ENCODE peak calls at places on chromosomes 11 and 22, in five cellular contexts. One of them, this sample, is unnamed.
A peak's percentile ranks its signal among the peaks of the same experiment; 100 is the strongest.

GRCh38 chr11:67584881-67585873 is 1.6 kb downstream of the GSTP1 start:
- DNase-seq in tibial nerve: no peak
- DNase-seq in NCI-H748 treated with DMSO at 0.1 percent for 48 hours: no peak
- DNase-seq in stomach: no peak
- DNase-seq in spleen: no peak
- DNase-seq in this sample: no peak

GRCh38 chr11:111454561-111455192 is 57.5 kb downstream of the BTG4 start:
- DNase-seq in tibial nerve: no peak
- DNase-seq in NCI-H748 treated with DMSO at 0.1 percent for 48 hours: no peak
- DNase-seq in stomach: no peak
- DNase-seq in spleen: no peak
- DNase-seq in this sample: peak; percentile 84

GRCh38 chr11:128497057-128497957 is 90.1 kb downstream of the ETS1 start:
- DNase-seq in tibial nerve: no peak
- DNase-seq in NCI-H748 treated with DMSO at 0.1 percent for 48 hours: no peak
- DNase-seq in stomach: no peak
- DNase-seq in spleen: no peak
- DNase-seq in this sample: peak; percentile 29

GRCh38 chr11:115911656-115912055 is 407.4 kb upstream of the CADM1 start:
- DNase-seq in tibial nerve: no peak
- DNase-seq in NCI-H748 treated with DMSO at 0.1 percent for 48 hours: peak; percentile 92
- DNase-seq in stomach: no peak
- DNase-seq in spleen: no peak
- DNase-seq in this sample: no peak

GRCh38 chr11:16603890-16604783 is 134.3 kb upstream of the C11orf58 start:
- DNase-seq in tibial nerve: peak; percentile 43
- DNase-seq in NCI-H748 treated with DMSO at 0.1 percent for 48 hours: no peak
- DNase-seq in stomach: peak; percentile 35
- DNase-seq in spleen: peak; percentile 74
- DNase-seq in this sample: peak; percentile 45

GRCh38 chr11:113806403-113806802 is 26.8 kb downstream of the CLDN25 start:
- DNase-seq in tibial nerve: no peak
- DNase-seq in NCI-H748 treated with DMSO at 0.1 percent for 48 hours: peak; percentile 12
- DNase-seq in stomach: no peak
- DNase-seq in spleen: no peak
- DNase-seq in this sample: peak; percentile 68

GRCh38 chr11:15674756-15675155 is 560.0 kb downstream of the INSC start:
- DNase-seq in tibial nerve: no peak
- DNase-seq in NCI-H748 treated with DMSO at 0.1 percent for 48 hours: no peak
- DNase-seq in stomach: no peak
- DNase-seq in spleen: no peak
- DNase-seq in this sample: no peak

GRCh38 chr22:30286813-30287625 is 2.3 kb downstream of the CASTOR1 start:
- DNase-seq in tibial nerve: peak; percentile 54
- DNase-seq in NCI-H748 treated with DMSO at 0.1 percent for 48 hours: peak; percentile 0
- DNase-seq in stomach: peak; percentile 80
- DNase-seq in spleen: peak; percentile 96
- DNase-seq in this sample: peak; percentile 88

GRCh38 chr22:46378499-46379300 is 43.2 kb downstream of the TRMU start:
- DNase-seq in tibial nerve: no peak
- DNase-seq in NCI-H748 treated with DMSO at 0.1 percent for 48 hours: no peak
- DNase-seq in stomach: no peak
- DNase-seq in spleen: no peak
- DNase-seq in this sample: no peak

GRCh38 chr11:19715373-19715772 is 2.7 kb downstream of the NAV2 start:
- DNase-seq in tibial nerve: no peak
- DNase-seq in NCI-H748 treated with DMSO at 0.1 percent for 48 hours: no peak
- DNase-seq in stomach: no peak
- DNase-seq in spleen: no peak
- DNase-seq in this sample: no peak

GRCh38 chr11:108511851-108512474 is 13.8 kb upstream of the POGLUT3 start:
- DNase-seq in tibial nerve: no peak
- DNase-seq in NCI-H748 treated with DMSO at 0.1 percent for 48 hours: no peak
- DNase-seq in stomach: no peak
- DNase-seq in spleen: no peak
- DNase-seq in this sample: no peak

GRCh38 chr11:61699737-61700160 is 19.6 kb downstream of the DAGLA start:
- DNase-seq in tibial nerve: no peak
- DNase-seq in NCI-H748 treated with DMSO at 0.1 percent for 48 hours: peak; percentile 80
- DNase-seq in stomach: peak; percentile 85
- DNase-seq in spleen: no peak
- DNase-seq in this sample: no peak

GRCh38 chr22:20441631-20442484 is 4.2 kb upstream of the SCARF2 start:
- DNase-seq in tibial nerve: no peak
- DNase-seq in NCI-H748 treated with DMSO at 0.1 percent for 48 hours: no peak
- DNase-seq in stomach: no peak
- DNase-seq in spleen: peak; percentile 61
- DNase-seq in this sample: no peak

GRCh38 chr11:1336836-1337646 is 27.6 kb upstream of the TOLLIP start:
- DNase-seq in tibial nerve: no peak
- DNase-seq in NCI-H748 treated with DMSO at 0.1 percent for 48 hours: no peak
- DNase-seq in stomach: no peak
- DNase-seq in spleen: peak; percentile 93
- DNase-seq in this sample: no peak

GRCh38 chr11:105177658-105178057 is 38.1 kb upstream of the CARD18 start:
- DNase-seq in tibial nerve: no peak
- DNase-seq in NCI-H748 treated with DMSO at 0.1 percent for 48 hours: no peak
- DNase-seq in stomach: no peak
- DNase-seq in spleen: no peak
- DNase-seq in this sample: no peak

GRCh38 chr11:65113361-65113756 is 1.7 kb downstream of the TM7SF2 start:
- DNase-seq in tibial nerve: no peak
- DNase-seq in NCI-H748 treated with DMSO at 0.1 percent for 48 hours: no peak
- DNase-seq in stomach: no peak
- DNase-seq in spleen: no peak
- DNase-seq in this sample: no peak

GRCh38 chr22:17997456-17997855 is 26.9 kb downstream of the MICAL3 start:
- DNase-seq in tibial nerve: no peak
- DNase-seq in NCI-H748 treated with DMSO at 0.1 percent for 48 hours: no peak
- DNase-seq in stomach: no peak
- DNase-seq in spleen: no peak
- DNase-seq in this sample: no peak

GRCh38 chr11:88482871-88483301 is 145.3 kb upstream of the CTSC start:
- DNase-seq in tibial nerve: no peak
- DNase-seq in NCI-H748 treated with DMSO at 0.1 percent for 48 hours: no peak
- DNase-seq in stomach: no peak
- DNase-seq in spleen: no peak
- DNase-seq in this sample: no peak

GRCh38 chr11:47941907-47942558 is 38.3 kb upstream of the PTPRJ start:
- DNase-seq in tibial nerve: no peak
- DNase-seq in NCI-H748 treated with DMSO at 0.1 percent for 48 hours: no peak
- DNase-seq in stomach: no peak
- DNase-seq in spleen: no peak
- DNase-seq in this sample: no peak

GRCh38 chr11:36467913-36468312 is 42.2 kb downstream of the TRAF6 start:
- DNase-seq in tibial nerve: no peak
- DNase-seq in NCI-H748 treated with DMSO at 0.1 percent for 48 hours: no peak
- DNase-seq in stomach: no peak
- DNase-seq in spleen: no peak
- DNase-seq in this sample: no peak

GRCh38 chr11:34464591-34465036 is 25.9 kb downstream of the CAT start:
- DNase-seq in tibial nerve: no peak
- DNase-seq in NCI-H748 treated with DMSO at 0.1 percent for 48 hours: no peak
- DNase-seq in stomach: no peak
- DNase-seq in spleen: no peak
- DNase-seq in this sample: no peak